ENCODE peak calls at places on chromosome 16, in six cellular contexts. U, F, J, D, B and R are unnamed samples.

GRCh38 chr16:48123104-48123788 is 32.5 kb downstream of the ABCC12 start:
- DNase-seq in D (no peak), U (peak; percentile 99), J (peak; percentile 99), F (peak; percentile 95), B (no peak), R (no peak)

GRCh38 chr16:10493276-10493675 is 87.1 kb downstream of the EMP2 start:
- DNase-seq in F (no peak), B (no peak), D (no peak), J (no peak), U (peak; percentile 11), R (no peak)

GRCh38 chr16:31484491-31485171 is 1.7 kb downstream of the SLC5A2 start:
- DNase-seq in F (no peak), B (peak; percentile 79), U (peak; percentile 45), D (no peak), J (peak; percentile 36), R (peak; percentile 72)

GRCh38 chr16:69187891-69188451 is 1.0 kb downstream of the SNTB2 start:
- DNase-seq in D (peak; percentile 46), F (peak; percentile 69), B (peak; percentile 73), U (peak; percentile 46), J (peak; percentile 57), R (peak; percentile 45)

GRCh38 chr16:69563605-69564580 is 1.9 kb upstream of the NFAT5 start:
- DNase-seq in B (peak; percentile 72), J (peak; percentile 85), F (peak; percentile 51), U (peak; percentile 22), D (no peak), R (peak; percentile 22)

GRCh38 chr16:8585942-8586341 is 4.4 kb downstream of the TMEM114 start:
- DNase-seq in B (no peak), D (no peak), J (no peak), U (no peak), F (no peak), R (no peak)

GRCh38 chr16:11064202-11064540 is 119.8 kb downstream of the CLEC16A start:
- DNase-seq in B (no peak), J (no peak), D (no peak), U (no peak), F (no peak), R (no peak)

GRCh38 chr16:88356124-88356726 is 26.5 kb upstream of the ZNF469 start:
- DNase-seq in D (no peak), B (no peak), U (no peak), F (no peak), J (no peak), R (no peak)

GRCh38 chr16:82882249-82882648 is 255.5 kb downstream of the CDH13 start:
- DNase-seq in U (no peak), J (no peak), D (no peak), F (no peak), B (no peak), R (no peak)

GRCh38 chr16:9900576-9900975 is 281.7 kb downstream of the GRIN2A start:
- DNase-seq in J (no peak), U (no peak), F (no peak), B (no peak), D (no peak), R (no peak)

GRCh38 chr16:88533945-88534641 is 36.1 kb upstream of the ZC3H18 start:
- DNase-seq in D (peak; percentile 77), J (peak; percentile 55), F (peak; percentile 89), B (peak; percentile 92), U (peak; percentile 48), R (peak; percentile 75)

GRCh38 chr16:11743308-11744074 is 834 bp upstream of the TXNDC11 start:
- DNase-seq in D (peak; percentile 36), B (no peak), F (peak; percentile 64), U (peak; percentile 50), J (peak; percentile 38), R (peak; percentile 45)

GRCh38 chr16:88482630-88483391 is 29.7 kb downstream of the ZFPM1 start:
- DNase-seq in U (no peak), D (no peak), B (peak; percentile 49), J (no peak), F (no peak), R (no peak)

GRCh38 chr16:66007717-66008116 is 358.8 kb upstream of the CDH5 start:
- DNase-seq in U (peak; percentile 95), F (peak; percentile 88), D (no peak), B (peak; percentile 46), J (no peak), R (no peak)

GRCh38 chr16:87727346-87727745 is 38.4 kb downstream of the KLHDC4 start:
- DNase-seq in F (no peak), U (no peak), J (no peak), B (no peak), D (no peak), R (no peak)

GRCh38 chr16:7605812-7606211 is 273.2 kb downstream of the RBFOX1 start:
- DNase-seq in F (no peak), U (no peak), D (no peak), B (no peak), J (no peak), R (no peak)

GRCh38 chr16:85486256-85486915 is 126.7 kb upstream of the GSE1 start:
- DNase-seq in F (no peak), U (no peak), D (no peak), B (no peak), J (no peak), R (no peak)

GRCh38 chr16:23948949-23949392 is 113.2 kb downstream of the PRKCB start:
- DNase-seq in F (no peak), D (no peak), J (no peak), B (no peak), U (no peak), R (no peak)

GRCh38 chr16:66886914-66887313 is 6.6 kb downstream of the PDP2 start:
- DNase-seq in D (no peak), J (no peak), B (no peak), F (peak; percentile 39), U (peak; percentile 84), R (no peak)

GRCh38 chr16:84138824-84139627 is 6.0 kb downstream of the HSDL1 start:
- DNase-seq in J (no peak), D (peak; percentile 57), U (peak; percentile 54), F (peak; percentile 56), B (no peak), R (no peak)

GRCh38 chr16:68646948-68647659 is 2.0 kb downstream of the CDH3 start:
- DNase-seq in U (peak; percentile 29), F (no peak), D (no peak), J (peak; percentile 41), B (no peak), R (no peak)

GRCh38 chr16:57003439-57004386 is 14.4 kb downstream of the NLRC5 start:
- DNase-seq in B (no peak), J (no peak), U (no peak), D (no peak), F (no peak), R (no peak)

GRCh38 chr16:50741225-50741807 is 570 bp upstream of the CYLD start:
- DNase-seq in D (no peak), U (no peak), B (no peak), F (peak; percentile 37), J (peak; percentile 64), R (peak; percentile 38)

GRCh38 chr16:30030841-30031413 is at the start of gene TLCD3B:
- DNase-seq in F (peak; percentile 28), B (peak; percentile 81), J (no peak), D (no peak), U (no peak), R (no peak)

GRCh38 chr16:12339686-12340085 is 363.2 kb downstream of the SNX29 start:
- DNase-seq in F (no peak), D (no peak), J (no peak), U (peak; percentile 70), B (no peak), R (no peak)

GRCh38 chr16:69399361-69399760 is 13.6 kb upstream of the TERF2 start:
- DNase-seq in J (no peak), D (no peak), U (peak; percentile 31), F (no peak), B (no peak), R (no peak)

GRCh38 chr16:87648698-87649487 is 46.6 kb downstream of the JPH3 start:
- DNase-seq in F (no peak), U (no peak), D (no peak), B (no peak), J (no peak), R (no peak)

GRCh38 chr16:83005653-83006160 is 378.9 kb downstream of the CDH13 start:
- DNase-seq in U (peak; percentile 15), J (no peak), B (no peak), D (no peak), F (peak; percentile 62), R (no peak)

GRCh38 chr16:19599968-19600716 is 44.6 kb downstream of the VPS35L start:
- DNase-seq in B (no peak), J (no peak), D (no peak), F (no peak), U (no peak), R (no peak)

GRCh38 chr16:50300942-50301625 is 34.7 kb downstream of the ADCY7 start:
- DNase-seq in J (no peak), B (no peak), F (no peak), D (no peak), U (peak; percentile 80), R (no peak)

GRCh38 chr16:70703041-70703834 is 17.4 kb upstream of the MTSS2 start:
- DNase-seq in F (peak; percentile 93), B (peak; percentile 86), U (peak; percentile 93), D (no peak), J (no peak), R (no peak)

GRCh38 chr16:78396046-78396445 is 296.6 kb downstream of the WWOX start:
- DNase-seq in B (no peak), D (no peak), U (no peak), F (peak; percentile 0), J (no peak), R (no peak)

GRCh38 chr16:84517366-84517765 is 12.9 kb upstream of the MEAK7 start:
- DNase-seq in U (no peak), B (no peak), J (no peak), D (no peak), F (no peak), R (no peak)

GRCh38 chr16:27568077-27568476 is 18.1 kb downstream of the KATNIP start:
- DNase-seq in F (no peak), D (no peak), J (no peak), U (no peak), B (no peak), R (no peak)

GRCh38 chr16:23320695-23321094 is 18.6 kb downstream of the SCNN1B start:
- DNase-seq in F (no peak), B (no peak), D (no peak), J (no peak), U (no peak), R (peak; percentile 44)

GRCh38 chr16:58814348-58814801 is 80.3 kb upstream of the GOT2 start:
- DNase-seq in F (peak; percentile 77), D (peak; percentile 42), J (peak; percentile 26), U (peak; percentile 36), B (peak; percentile 75), R (peak; percentile 19)
- H3K4me3 ChIP-seq in F (peak overlapping the region; percentile 67), D (no peak overlapping the region), J (peak overlapping the region; percentile 15), U (peak overlapping the region; percentile 33), B (peak overlapping the region; percentile 61), R (no peak overlapping the region)

GRCh38 chr16:1122031-1122765 is 26.2 kb upstream of the C1QTNF8 start:
- DNase-seq in B (no peak), U (no peak), J (no peak), D (no peak), F (no peak), R (no peak)
- H3K9ac ChIP-seq in B (no peak overlapping the region), U (no peak overlapping the region), J (no peak overlapping the region), D (no peak overlapping the region), F (no peak overlapping the region), R (no peak overlapping the region)

GRCh38 chr16:58464916-58465731 is 34.8 kb upstream of the NDRG4 start:
- DNase-seq in F (peak; percentile 13), U (peak; percentile 17), J (no peak), B (peak; percentile 87), D (no peak), R (no peak)
- H3K27me3 ChIP-seq in F (peaks cover 43% of the 10 kb centered on the region), U (peaks cover 38% of the 10 kb centered on the region), J (peaks cover 20% of the 10 kb centered on the region), B (peaks cover 16% of the 10 kb centered on the region), D (no peaks in the 10 kb centered on the region), R (peaks cover 47% of the 10 kb centered on the region)

GRCh38 chr16:86515420-86515779 is 5.1 kb downstream of the FOXF1 start:
- DNase-seq in U (peak; percentile 54), D (no peak), B (peak; percentile 78), J (no peak), F (no peak), R (no peak)
- H3K4me3 ChIP-seq in U (peak overlapping the region; percentile 97), D (no peak overlapping the region), B (peak overlapping the region; percentile 68), J (no peak overlapping the region), F (peak overlapping the region; percentile 46), R (peak overlapping the region; percentile 28)